ENCODE peak calls at places on chromosome 18, in nine cellular contexts. B is neural progenitor cell, I is sigmoid colon, Y is epithelial cell of proximal tubule, S is astrocyte, A is osteoblast, T is tibial artery, N is A549, H is heart right ventricle. U is an unnamed sample.

GRCh38 chr18:22084547-22084946 is 84.8 kb upstream of the GATA6 start:
- DNase-seq in A (no peak), B (no peak), Y (peak), H (peak), N (no peak), T (no peak), I (no peak), S (peak), U (no peak)

GRCh38 chr18:13309031-13309430 is 90.5 kb downstream of the LDLRAD4 start:
- DNase-seq in S (no peak), T (no peak), B (no peak), Y (no peak), I (no peak), N (no peak), A (no peak), H (no peak), U (no peak)

GRCh38 chr18:47397671-47398319 is 146.3 kb upstream of the SKOR2 start:
- DNase-seq in I (no peak), H (no peak), T (no peak), A (no peak), N (peak), S (no peak), B (peak), Y (no peak), U (no peak)

GRCh38 chr18:75044296-75044695 is 164.6 kb downstream of the PTGR3 start:
- DNase-seq in Y (no peak), A (no peak), S (no peak), I (no peak), T (no peak), N (no peak), B (no peak), H (no peak), U (no peak)

GRCh38 chr18:49017813-49018552 is 67.2 kb upstream of the SMAD7 start:
- DNase-seq in T (no peak), N (no peak), H (no peak), S (no peak), I (peak), A (no peak), Y (no peak), B (no peak), U (no peak)

GRCh38 chr18:66377291-66377690 is 226.6 kb downstream of the CDH19 start:
- DNase-seq in I (no peak), T (no peak), N (no peak), B (no peak), H (no peak), A (no peak), Y (no peak), S (no peak), U (no peak)

GRCh38 chr18:76447268-76447890 is 47.7 kb downstream of the ZNF516 start:
- DNase-seq in H (no peak), T (no peak), B (no peak), S (no peak), I (peak), A (no peak), N (no peak), Y (no peak), U (no peak)

GRCh38 chr18:36899289-36899688 is 70.4 kb downstream of the KIAA1328 start:
- DNase-seq in B (peak), H (no peak), I (no peak), T (no peak), A (peak), S (no peak), N (peak), Y (no peak), U (peak)

GRCh38 chr18:49745051-49746014 is 68.0 kb downstream of the ACAA2 start:
- DNase-seq in I (no peak), B (no peak), A (no peak), H (no peak), Y (no peak), N (no peak), T (no peak), S (no peak), U (peak)

GRCh38 chr18:23302852-23303527 is 150.1 kb upstream of the RIOK3 start:
- DNase-seq in N (no peak), A (peak), Y (peak), I (no peak), B (no peak), S (peak), H (no peak), T (no peak), U (peak)

GRCh38 chr18:44098551-44099098 is 582.1 kb upstream of the SETBP1 start:
- DNase-seq in S (peak), A (no peak), N (peak), B (peak), I (no peak), H (no peak), Y (no peak), T (no peak), U (peak)

GRCh38 chr18:46332286-46332801 is 228.2 kb downstream of the HAUS1 start:
- DNase-seq in S (no peak), A (peak), N (no peak), B (no peak), Y (no peak), T (no peak), I (no peak), H (no peak), U (no peak)

GRCh38 chr18:47745227-47745626 is 185.2 kb downstream of the SMAD2 start:
- DNase-seq in I (no peak), S (no peak), B (no peak), A (no peak), N (no peak), H (no peak), T (no peak), Y (no peak), U (no peak)

GRCh38 chr18:22613788-22614187 is 196.1 kb upstream of the CTAGE1 start:
- DNase-seq in T (no peak), Y (no peak), H (no peak), I (no peak), A (peak), S (peak), N (no peak), B (no peak), U (peak)

GRCh38 chr18:50334546-50335152 is 40.2 kb upstream of the SKA1 start:
- DNase-seq in B (no peak), S (no peak), I (no peak), N (no peak), Y (no peak), H (no peak), T (no peak), A (no peak), U (no peak)

GRCh38 chr18:50313031-50313607 is 25.6 kb upstream of the CXXC1 start:
- DNase-seq in I (no peak), N (no peak), S (no peak), Y (no peak), B (no peak), A (no peak), H (no peak), T (no peak), U (no peak)

GRCh38 chr18:36315736-36316135 is 18.2 kb downstream of the FHOD3 start:
- DNase-seq in B (peak), T (no peak), H (no peak), S (peak), N (no peak), A (no peak), I (no peak), Y (no peak), U (peak)

GRCh38 chr18:52244658-52245057 is 95.3 kb upstream of the DCC start:
- DNase-seq in H (no peak), B (no peak), Y (no peak), T (no peak), A (no peak), S (no peak), N (no peak), I (no peak), U (no peak)

GRCh38 chr18:54717673-54718435 is 110.4 kb upstream of the RAB27B start:
- DNase-seq in T (no peak), B (peak), I (no peak), H (no peak), N (no peak), A (peak), S (peak), Y (no peak), U (no peak)

GRCh38 chr18:13019301-13019700 is 28.1 kb downstream of the CEP192 start:
- DNase-seq in S (no peak), T (no peak), I (no peak), B (no peak), H (no peak), A (no peak), N (no peak), Y (no peak), U (peak)

DNA sequence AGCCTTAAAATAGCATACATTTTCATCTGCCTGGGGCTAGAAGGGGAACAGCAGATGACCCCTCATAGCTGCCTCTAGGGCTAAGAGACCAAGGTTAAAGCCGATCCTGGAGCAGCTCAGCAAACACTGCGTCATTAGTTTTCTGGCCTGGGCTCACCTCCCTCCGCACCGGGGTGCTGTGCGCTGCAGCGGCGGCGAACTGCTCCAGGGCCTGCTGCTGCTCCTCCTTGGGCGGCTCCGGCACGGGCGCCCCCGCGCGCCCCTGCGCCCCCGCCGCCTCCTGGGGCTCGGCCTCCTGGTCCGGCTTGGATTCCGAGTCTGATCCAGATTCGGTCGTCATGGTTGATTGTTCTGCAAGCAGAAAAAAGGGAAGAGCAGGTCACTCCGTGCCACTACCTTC is 55.0 kb downstream of the EPB41L3 start:
- DNase-seq in H (no peak), S (no peak), T (no peak), I (peak), A (no peak), N (no peak), B (no peak), Y (no peak), U (no peak)
- H3K4me3 ChIP-seq in H (no peak), S (no peak), T (no peak), I (no peak), A (no peak), N (no peak), B (no peak), Y (no peak), U (no peak)

GRCh38 chr18:72867721-72868665 is at the start of gene NETO1:
- DNase-seq in B (peak), A (peak), Y (no peak), H (no peak), I (no peak), N (no peak), S (no peak), T (no peak), U (peak)

GRCh38 chr18:72868666-72869661 is 1.2 kb upstream of the NETO1 start:
- DNase-seq in B (peak), Y (no peak), T (no peak), N (no peak), I (no peak), A (peak), S (no peak), H (no peak), U (no peak)

GRCh38 chr18:72866572-72866900 is 1.3 kb downstream of the NETO1 start:
- DNase-seq in B (no peak), A (peak), I (no peak), T (no peak), N (no peak), H (no peak), S (no peak), Y (no peak), U (peak)

GRCh38 chr18:72869786-72870185 is 2.0 kb upstream of the NETO1 start:
- DNase-seq in Y (peak), I (no peak), T (no peak), S (no peak), A (no peak), B (peak), N (no peak), H (no peak), U (no peak)

DNA sequence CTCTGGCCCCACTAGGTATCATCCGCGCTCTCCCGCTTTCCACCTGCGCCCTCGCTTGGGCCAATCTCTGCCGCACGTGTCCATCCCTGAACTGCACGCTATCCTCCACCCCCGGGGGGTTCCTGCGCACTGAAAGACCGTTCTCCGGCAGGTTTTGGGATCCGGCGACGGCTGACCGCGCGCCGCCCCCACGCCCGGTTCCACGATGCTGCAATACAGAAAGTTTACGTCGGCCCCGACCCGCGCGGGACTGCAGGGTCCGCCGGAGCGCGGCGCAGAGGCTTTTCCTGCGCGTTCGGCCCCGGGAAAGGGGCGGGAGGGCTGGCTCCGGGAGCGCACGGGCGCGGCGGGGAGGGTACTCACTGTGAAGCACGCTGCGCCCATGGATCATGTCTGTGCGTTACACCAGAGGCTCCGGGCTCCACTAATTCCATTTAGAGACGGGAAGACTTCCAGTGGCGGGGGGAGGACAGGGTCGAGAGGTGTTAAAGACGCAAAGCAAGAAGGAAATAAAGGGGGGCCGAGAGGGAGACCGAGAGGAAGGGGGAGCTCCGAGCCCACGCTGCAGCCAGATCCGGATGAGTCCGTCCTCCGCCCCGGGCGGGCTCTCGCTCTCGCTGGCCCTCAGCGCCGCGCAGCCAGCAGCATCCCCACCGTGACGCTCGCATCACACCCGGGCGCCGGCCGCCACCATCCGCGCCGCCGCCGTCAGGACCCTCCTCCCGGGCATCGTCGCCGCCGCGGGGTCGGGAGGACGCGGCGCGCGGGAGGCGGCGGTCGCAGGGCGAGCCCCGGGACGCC is 686 bp downstream of the NETO1 start:
- DNase-seq in S (no peak), I (no peak), N (no peak), H (no peak), B (peak), A (peak), T (no peak), Y (no peak), U (peak)
- H3K4me3 ChIP-seq in S (peak), I (no peak), N (peak), H (peak), B (peak), A (no peak), T (peak), Y (peak), U (peak)

GRCh38 chr18:32868424-32868823 is 95.6 kb upstream of the KLHL14 start:
- DNase-seq in Y (no peak), S (no peak), B (no peak), A (no peak), I (no peak), H (no peak), N (no peak), T (no peak), U (no peak)
- H3K4me3 ChIP-seq in Y (no peak), S (no peak), B (no peak), A (no peak), I (no peak), H (no peak), N (no peak), T (no peak), U (no peak)

DNA sequence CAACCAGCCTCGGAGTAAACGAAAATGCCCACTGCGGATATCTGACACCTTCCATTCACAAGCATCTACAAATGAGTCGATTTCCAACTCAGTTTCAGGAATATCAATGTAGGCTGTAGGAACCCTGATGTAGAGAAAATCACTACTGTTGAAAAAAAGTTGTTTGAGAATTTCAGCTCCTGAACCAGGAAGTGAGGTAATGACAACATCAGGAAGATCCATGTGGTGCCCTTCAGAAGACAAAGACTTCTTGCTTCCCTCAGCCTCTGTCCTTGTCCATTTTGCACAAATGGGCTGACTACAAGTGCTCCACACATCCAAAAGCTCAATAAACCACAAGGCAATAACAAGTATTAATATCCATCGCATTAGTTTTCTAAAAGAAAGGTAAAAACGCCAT is 4.7 kb downstream of the DSEL start:
- DNase-seq in T (no peak), A (no peak), B (no peak), H (no peak), Y (no peak), S (no peak), I (no peak), N (no peak), U (no peak)
- H3K4me3 ChIP-seq in T (no peak), A (no peak), B (no peak), H (no peak), Y (no peak), S (no peak), I (no peak), N (no peak), U (no peak)

DNA sequence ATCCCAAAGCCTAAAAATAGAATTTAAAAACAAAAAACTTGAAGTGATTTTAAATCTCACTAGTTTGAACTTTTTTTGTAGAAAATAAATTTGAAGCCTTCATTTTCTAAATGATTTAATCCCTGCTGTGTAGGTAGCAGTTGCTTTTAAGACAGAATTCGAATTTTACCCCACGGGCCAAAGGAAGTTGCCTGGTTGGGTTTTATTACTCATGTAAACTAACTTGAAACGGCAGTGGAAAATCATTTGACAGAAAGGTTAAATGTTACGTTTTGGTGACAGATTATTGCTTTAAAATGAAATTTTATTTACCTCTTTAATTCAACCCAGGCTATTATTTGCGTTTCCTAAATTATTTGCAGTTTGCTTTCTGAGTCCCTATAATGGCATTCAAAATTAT is 2.0 kb downstream of the MAPRE2 start:
- DNase-seq in H (no peak), I (no peak), A (no peak), S (no peak), B (no peak), Y (no peak), T (no peak), N (no peak), U (no peak)
- H3K4me3 ChIP-seq in H (no peak), I (no peak), A (peak), S (no peak), B (peak), Y (no peak), T (peak), N (no peak), U (no peak)

GRCh38 chr18:53458266-53458665 is 766.2 kb downstream of the MBD2 start:
- DNase-seq in I (no peak), N (no peak), S (no peak), A (no peak), T (no peak), H (no peak), B (no peak), Y (no peak), U (no peak)

GRCh38 chr18:53451902-53452301 is 772.6 kb downstream of the MBD2 start:
- DNase-seq in I (no peak), S (no peak), Y (no peak), A (no peak), T (no peak), B (no peak), N (no peak), H (no peak), U (no peak)

GRCh38 chr18:53458944-53459580 is 765.4 kb downstream of the MBD2 start:
- DNase-seq in Y (no peak), N (no peak), S (peak), H (peak), B (peak), I (no peak), A (peak), T (no peak), U (no peak)

GRCh38 chr18:53457068-53457467 is 767.4 kb downstream of the MBD2 start:
- DNase-seq in B (no peak), T (no peak), I (no peak), N (no peak), A (no peak), S (peak), Y (no peak), H (no peak), U (no peak)
- H3K4me3 ChIP-seq in B (no peak), T (no peak), I (no peak), N (no peak), A (no peak), S (no peak), Y (no peak), H (no peak), U (no peak)

GRCh38 chr18:59144483-59144882 is 4.8 kb downstream of the SEC11C start:
- DNase-seq in S (no peak), T (no peak), A (no peak), N (no peak), I (no peak), Y (no peak), H (no peak), B (no peak), U (no peak)

GRCh38 chr18:59141294-59142068 is 1.8 kb downstream of the SEC11C start:
- DNase-seq in N (no peak), H (no peak), I (no peak), B (no peak), Y (no peak), S (no peak), T (no peak), A (peak), U (no peak)

GRCh38 chr18:59145055-59145454 is 5.4 kb downstream of the SEC11C start:
- DNase-seq in I (no peak), B (no peak), T (no peak), H (no peak), A (no peak), S (no peak), Y (no peak), N (no peak), U (no peak)

GRCh38 chr18:59142274-59142673 is 2.6 kb downstream of the SEC11C start:
- DNase-seq in H (no peak), T (no peak), I (no peak), S (no peak), A (no peak), B (no peak), Y (no peak), N (no peak), U (no peak)

GRCh38 chr18:59143441-59143840 is 3.8 kb downstream of the SEC11C start:
- DNase-seq in H (no peak), T (no peak), S (no peak), Y (no peak), B (no peak), A (peak), I (no peak), N (no peak), U (no peak)
- H3K4me3 ChIP-seq in H (no peak), T (no peak), S (no peak), Y (no peak), B (no peak), A (no peak), I (no peak), N (no peak), U (no peak)

DNA sequence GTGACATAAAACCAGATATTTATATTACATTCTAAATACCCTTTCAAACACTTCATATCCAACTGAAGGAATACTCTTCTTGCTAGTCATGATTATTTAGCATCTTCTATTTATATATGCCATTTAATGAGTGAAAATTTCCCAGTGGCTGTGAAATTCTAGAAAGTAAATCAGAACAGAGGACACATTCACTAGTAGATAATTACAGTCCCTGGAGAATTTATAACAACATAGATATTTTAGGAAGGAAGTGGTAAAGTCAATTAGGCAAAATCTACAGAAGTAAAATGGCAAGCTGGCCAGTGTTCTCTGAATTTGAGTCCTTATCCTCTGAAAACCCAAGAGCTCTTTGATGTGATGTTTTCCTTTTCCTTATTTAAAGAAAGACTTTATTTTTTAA is 121.8 kb downstream of the PMAIP1 start:
- DNase-seq in T (no peak), N (no peak), Y (no peak), I (no peak), B (no peak), A (no peak), S (no peak), H (no peak), U (no peak)
- H3K4me3 ChIP-seq in T (no peak), N (no peak), Y (no peak), I (no peak), B (no peak), A (no peak), S (no peak), H (no peak), U (no peak)

GRCh38 chr18:57792741-57793629 is 10.1 kb downstream of the ATP8B1 start:
- DNase-seq in H (no peak), Y (no peak), I (no peak), S (no peak), T (no peak), B (no peak), N (no peak), A (peak), U (no peak)

GRCh38 chr18:57793630-57793986 is 9.5 kb downstream of the ATP8B1 start:
- DNase-seq in A (no peak), S (no peak), T (no peak), Y (no peak), N (no peak), H (no peak), I (no peak), B (no peak), U (no peak)

GRCh38 chr18:57794951-57795728 is 8.0 kb downstream of the ATP8B1 start:
- DNase-seq in S (no peak), A (no peak), H (no peak), I (no peak), Y (no peak), B (no peak), T (no peak), N (no peak), U (no peak)

GRCh38 chr18:57798713-57799373 is 4.3 kb downstream of the ATP8B1 start:
- DNase-seq in Y (no peak), B (no peak), S (no peak), A (no peak), I (no peak), T (no peak), H (no peak), N (no peak), U (no peak)

GRCh38 chr18:57797209-57797651 is 5.9 kb downstream of the ATP8B1 start:
- DNase-seq in I (no peak), H (no peak), Y (no peak), B (peak), A (peak), T (no peak), S (no peak), N (no peak), U (no peak)
- H3K4me3 ChIP-seq in I (no peak), H (no peak), Y (no peak), B (no peak), A (no peak), T (no peak), S (no peak), N (no peak), U (no peak)